ENCODE peak calls at places on chromosomes 6 and 20, in five cellular contexts. S is Calu3, K is ovary, B is cardiac fibroblast, O is foreskin fibroblast. D is an unnamed sample.

GRCh38 chr6:72048080-72048479 is 161.7 kb downstream of the RIMS1 start:
- DNase-seq in B (no peak), S (no peak), K (no peak), O (no peak), D (no peak)

GRCh38 chr20:60136640-60137411 is 178.6 kb downstream of the CDH26 start:
- DNase-seq in K (no peak), O (no peak), S (no peak), B (no peak), D (no peak)

GRCh38 chr6:152146385-152146784 is 338.9 kb downstream of the ESR1 start:
- DNase-seq in S (no peak), K (no peak), B (peak), O (peak), D (no peak)

GRCh38 chr20:23657202-23657601 is 19.4 kb upstream of the CST3 start:
- DNase-seq in K (no peak), O (no peak), B (no peak), S (no peak), D (no peak)

GRCh38 chr6:52598123-52598823 is 21.4 kb upstream of the TRAM2 start:
- DNase-seq in B (peak), S (peak), K (peak), O (peak), D (no peak)

GRCh38 chr20:31712564-31713311 is 9.9 kb downstream of the BCL2L1 start:
- DNase-seq in K (peak), S (peak), B (peak), O (peak), D (no peak)

GRCh38 chr6:144561455-144562043 is 276.4 kb downstream of the UTRN start:
- DNase-seq in S (no peak), O (no peak), B (no peak), K (no peak), D (no peak)

GRCh38 chr20:63119451-63120285 is 96.3 kb downstream of the YTHDF1 start:
- DNase-seq in S (no peak), B (no peak), O (no peak), K (no peak), D (peak)

GRCh38 chr6:167467282-167467681 is 142.4 kb downstream of the TTLL2 start:
- DNase-seq in S (no peak), O (no peak), K (no peak), B (no peak), D (no peak)

GRCh38 chr20:46206025-46206424 is 87.9 kb downstream of the CD40 start:
- DNase-seq in S (peak), O (peak), K (peak), B (peak), D (no peak)

GRCh38 chr6:168355716-168356522 is 36.3 kb upstream of the DACT2 start:
- DNase-seq in K (no peak), O (no peak), S (peak), B (peak), D (no peak)

GRCh38 chr6:157907651-157908050 is 74.0 kb upstream of the SYNJ2 start:
- DNase-seq in S (no peak), O (no peak), K (no peak), B (no peak), D (no peak)

GRCh38 chr6:157904999-157905398 is 76.7 kb upstream of the SYNJ2 start:
- DNase-seq in O (peak), K (no peak), B (no peak), S (no peak), D (no peak)

GRCh38 chr6:157906537-157907061 is 75.1 kb upstream of the SYNJ2 start:
- DNase-seq in K (no peak), B (no peak), O (no peak), S (no peak), D (no peak)

GRCh38 chr6:157908369-157909281 is 73.0 kb upstream of the SYNJ2 start:
- DNase-seq in K (no peak), S (no peak), O (no peak), B (no peak), D (no peak)

GRCh38 chr6:157905590-157906337 is 75.9 kb upstream of the SYNJ2 start:
- DNase-seq in B (no peak), O (no peak), K (no peak), S (no peak), D (no peak)
- TF ChIP-seq CTCF in B (no peak), O (no peak), K (no peak), S (no peak), D (peak)

GRCh38 chr20:11676618-11677289 is 240.9 kb upstream of the BTBD3 start:
- DNase-seq in K (no peak), B (peak), S (peak), O (peak), D (no peak)
- TF ChIP-seq CTCF in K (no peak), B (peak), S (peak), O (peak), D (peak)

GRCh38 chr6:106883808-106884262 is 90.7 kb downstream of the CD24 start:
- DNase-seq in B (no peak), S (no peak), K (no peak), O (no peak), D (no peak)
- TF ChIP-seq CTCF in B (no peak), S (no peak), K (no peak), O (no peak), D (peak)

GRCh38 chr6:156031516-156031915 is 575.9 kb upstream of the NOX3 start:
- DNase-seq in O (no peak), S (no peak), K (no peak), B (no peak), D (no peak)
- TF ChIP-seq CTCF in O (no peak), S (no peak), K (no peak), B (no peak), D (no peak)

GRCh38 chr6:125784365-125784764 is 6.4 kb upstream of the NCOA7 start:
- DNase-seq in O (peak), S (no peak), B (peak), K (no peak), D (no peak)

GRCh38 chr6:125779924-125780539 is 10.7 kb upstream of the NCOA7 start:
- DNase-seq in S (peak), B (peak), K (peak), O (peak), D (no peak)

GRCh38 chr6:125780540-125781306 is 10.0 kb upstream of the NCOA7 start:
- DNase-seq in S (peak), K (peak), O (peak), B (peak), D (no peak)

GRCh38 chr6:125781307-125781868 is 9.4 kb upstream of the NCOA7 start:
- DNase-seq in O (peak), B (no peak), K (peak), S (no peak), D (no peak)
- TF ChIP-seq CTCF in O (no peak), B (no peak), K (no peak), S (no peak), D (peak)

GRCh38 chr6:1962201-1962600 is 283.2 kb downstream of the GMDS start:
- DNase-seq in K (no peak), B (no peak), S (no peak), O (peak), D (no peak)
- TF ChIP-seq CTCF in K (no peak), B (no peak), S (no peak), O (no peak), D (no peak)

GRCh38 chr20:7031222-7031621 is 263.7 kb downstream of the BMP2 start:
- DNase-seq in K (no peak), B (peak), O (peak), S (no peak), D (no peak)
- TF ChIP-seq CTCF in K (no peak), B (peak), O (peak), S (no peak), D (peak)

DNA sequence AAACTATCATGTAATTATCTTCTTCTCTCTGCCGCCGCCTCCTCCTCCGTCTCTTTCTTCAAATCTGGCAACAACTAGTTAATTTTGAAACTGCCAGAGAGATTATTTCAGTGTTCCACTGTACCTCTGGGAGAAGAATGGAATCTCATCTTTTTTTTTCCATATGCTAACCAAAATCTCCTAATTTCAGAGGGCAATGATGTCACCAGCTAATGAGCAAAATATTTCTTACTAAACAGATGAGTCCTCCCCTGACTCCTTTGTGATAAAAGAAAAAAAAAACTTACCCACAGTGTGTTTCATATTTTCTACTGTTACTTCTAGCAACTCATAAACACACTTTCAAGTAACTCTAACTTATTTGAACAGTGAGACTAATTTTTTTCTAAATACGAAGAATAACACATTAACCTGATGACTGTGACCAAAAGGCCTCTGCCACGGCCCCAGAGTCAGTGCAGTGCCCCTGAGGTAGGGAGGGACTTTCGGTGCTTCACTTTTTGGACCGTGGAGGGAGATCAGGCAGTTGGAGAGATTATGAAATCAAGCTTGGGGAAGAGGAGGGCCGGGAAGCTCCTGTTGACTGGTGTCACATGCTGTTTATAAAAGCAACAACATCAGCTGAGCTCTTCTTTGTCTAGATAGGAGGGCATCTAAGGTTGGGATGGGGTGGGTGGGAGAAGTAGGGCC is 159.6 kb downstream of the SASH1 start:
- DNase-seq in K (peak), B (peak), S (no peak), O (peak), D (no peak)
- TF ChIP-seq CTCF in K (no peak), B (no peak), S (no peak), O (no peak), D (no peak)

GRCh38 chr6:56058636-56059035 is 183.2 kb upstream of the BMP5 start:
- DNase-seq in K (no peak), O (no peak), S (no peak), B (no peak), D (no peak)

GRCh38 chr6:56065408-56065807 is 182.0 kb downstream of the COL21A1 start:
- DNase-seq in K (no peak), O (no peak), B (no peak), S (no peak), D (no peak)

GRCh38 chr6:56062856-56063255 is 184.5 kb downstream of the COL21A1 start:
- DNase-seq in B (no peak), K (no peak), S (no peak), O (no peak), D (no peak)
- TF ChIP-seq CTCF in B (no peak), K (no peak), S (no peak), O (no peak), D (no peak)

GRCh38 chr6:6648659-6649343 is 60.3 kb downstream of the LY86 start:
- DNase-seq in B (no peak), O (no peak), S (no peak), K (no peak), D (no peak)

GRCh38 chr6:6643398-6643797 is 54.9 kb downstream of the LY86 start:
- DNase-seq in B (no peak), O (no peak), K (no peak), S (no peak), D (no peak)

GRCh38 chr6:6646859-6647258 is 58.3 kb downstream of the LY86 start:
- DNase-seq in B (no peak), S (no peak), O (no peak), K (no peak), D (no peak)

GRCh38 chr6:6646384-6646783 is 57.9 kb downstream of the LY86 start:
- DNase-seq in O (no peak), K (no peak), B (no peak), S (no peak), D (no peak)

DNA sequence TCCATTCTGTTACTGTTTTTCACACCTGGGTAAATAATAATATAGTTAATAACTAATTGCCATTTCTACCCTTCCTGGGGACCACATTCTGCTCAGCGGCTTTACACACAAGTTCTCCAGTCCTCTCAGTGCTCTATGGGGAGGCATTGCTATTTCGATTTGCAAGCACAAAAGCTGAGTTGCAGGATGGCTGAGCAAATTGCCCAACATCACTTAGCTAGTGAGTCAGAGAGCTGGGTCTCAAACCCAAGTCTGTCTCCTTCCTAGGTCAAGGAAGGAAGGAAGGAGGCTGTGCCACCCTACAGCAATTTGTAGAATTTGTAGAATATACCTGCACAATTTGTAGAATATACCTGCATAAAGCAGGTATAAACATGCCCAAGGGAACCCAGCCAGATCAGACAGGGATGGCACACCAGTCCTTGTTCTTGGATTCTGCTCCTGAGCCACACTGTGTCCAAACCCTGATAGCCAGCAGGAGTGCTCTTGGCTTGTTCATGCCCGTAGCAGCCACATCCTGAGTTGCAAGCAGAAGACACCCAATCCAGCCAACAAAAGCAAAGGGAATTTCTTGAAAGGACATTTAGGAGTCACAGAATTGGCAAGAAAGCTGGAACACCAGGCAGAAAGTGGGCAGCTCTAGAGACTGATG is 56.9 kb downstream of the LY86 start:
- DNase-seq in S (no peak), O (no peak), B (no peak), K (no peak), D (no peak)
- TF ChIP-seq CTCF in S (no peak), O (no peak), B (no peak), K (no peak), D (no peak)